ENCODE peak calls at places on chromosome 12, in seven cellular contexts. D, I, F, E, V, T and N are unnamed samples.

GRCh38 chr12:10190558-10191388 is 11.9 kb downstream of the TMEM52B start:
- DNase-seq in D (peak), I (no peak), F (peak), E (no peak), V (peak), T (peak), N (peak)

GRCh38 chr12:124699878-124700277 is 132.5 kb upstream of the NCOR2 start:
- DNase-seq in D (no peak), I (no peak), F (no peak), E (no peak), V (no peak), T (no peak), N (no peak)

GRCh38 chr12:18810537-18811253 is 72.8 kb downstream of the CAPZA3 start:
- DNase-seq in D (no peak), I (no peak), F (no peak), E (no peak), V (no peak), T (no peak), N (no peak)

GRCh38 chr12:58105225-58106119 is 164.1 kb downstream of the ATP23 start:
- DNase-seq in D (no peak), I (no peak), F (peak), E (no peak), V (no peak), T (peak), N (no peak)

GRCh38 chr12:32881107-32881506 is 15.5 kb downstream of the PKP2 start:
- DNase-seq in D (no peak), I (no peak), F (no peak), E (no peak), V (no peak), T (no peak), N (no peak)

GRCh38 chr12:92295523-92295922 is 149.9 kb upstream of the BTG1 start:
- DNase-seq in D (no peak), I (peak), F (peak), E (no peak), V (no peak), T (peak), N (no peak)

GRCh38 chr12:71746983-71747611 is 7.6 kb upstream of the RAB21 start:
- DNase-seq in D (peak), I (peak), F (peak), E (no peak), V (peak), T (peak), N (peak)

GRCh38 chr12:120835304-120835612 is 68.9 kb downstream of the SPPL3 start:
- DNase-seq in D (peak), I (no peak), F (no peak), E (no peak), V (no peak), T (no peak), N (no peak)

GRCh38 chr12:118302053-118302452 is 70.7 kb downstream of the TAOK3 start:
- DNase-seq in D (no peak), I (no peak), F (no peak), E (peak), V (no peak), T (no peak), N (peak)

GRCh38 chr12:80404629-80405028 is 39.4 kb upstream of the PTPRQ start:
- DNase-seq in D (no peak), I (no peak), F (no peak), E (no peak), V (no peak), T (no peak), N (no peak)

GRCh38 chr12:119693006-119693405 is 25.1 kb downstream of the PRKAB1 start:
- DNase-seq in D (peak), I (peak), F (no peak), E (peak), V (no peak), T (peak), N (peak)